ENCODE peak calls at places on chromosomes 12 and 14, in eight cellular contexts. Z is OCI-LY7, K is IMR-90, M is WERI-Rb-1, V is neural progenitor cell, L is heart right ventricle, Q is psoas muscle, E is thoracic aorta. I is an unnamed sample.

GRCh38 chr14:53044486-53044885 is 93.6 kb upstream of the FERMT2 start:
- DNase-seq in M (no peak), V (no peak), Z (no peak), L (no peak), Q (no peak), K (peak; percentile 91), E (no peak), I (no peak)

GRCh38 chr12:64273527-64274403 is 51.7 kb upstream of the KICS2 start:
- DNase-seq in V (peak; percentile 64), Q (no peak), L (no peak), E (no peak), Z (no peak), K (no peak), M (peak; percentile 55), I (no peak)

GRCh38 chr14:104749111-104749649 is 3.8 kb upstream of the SIVA1 start:
- DNase-seq in E (no peak), K (peak; percentile 58), L (peak; percentile 40), Q (peak; percentile 88), Z (peak; percentile 43), M (peak; percentile 72), V (peak; percentile 42), I (no peak)

GRCh38 chr12:131383291-131383690 is 327.6 kb upstream of the SFSWAP start:
- DNase-seq in K (no peak), L (no peak), Q (no peak), V (no peak), Z (no peak), M (no peak), E (no peak), I (peak; percentile 37)

GRCh38 chr12:109727039-109727723 is 13.6 kb downstream of the FAM222A start:
- DNase-seq in K (no peak), Q (peak; percentile 41), E (no peak), M (no peak), V (peak; percentile 77), Z (no peak), L (no peak), I (peak; percentile 41)

GRCh38 chr12:83805873-83806272 is 1106.7 kb downstream of the SLC6A15 start:
- DNase-seq in E (no peak), K (no peak), V (no peak), M (no peak), Q (no peak), L (no peak), Z (no peak), I (no peak)

GRCh38 chr14:101182476-101182875 is 279.0 kb upstream of the RTL1 start:
- DNase-seq in E (no peak), K (no peak), L (no peak), M (no peak), Z (no peak), Q (no peak), V (no peak), I (no peak)

GRCh38 chr14:100267990-100268389 is 29.0 kb downstream of the YY1 start:
- DNase-seq in Z (no peak), M (peak; percentile 67), E (no peak), V (no peak), K (no peak), Q (no peak), L (no peak), I (no peak)

GRCh38 chr12:92384571-92384970 is 238.9 kb upstream of the BTG1 start:
- DNase-seq in Q (no peak), L (no peak), M (no peak), K (no peak), Z (no peak), V (no peak), E (no peak), I (no peak)

GRCh38 chr12:92382383-92382878 is 236.8 kb upstream of the BTG1 start:
- DNase-seq in Z (no peak), E (no peak), Q (no peak), K (no peak), M (no peak), L (no peak), V (no peak), I (no peak)

GRCh38 chr12:92381856-92382255 is 236.2 kb upstream of the BTG1 start:
- DNase-seq in K (no peak), Q (no peak), E (no peak), M (no peak), L (no peak), Z (no peak), V (no peak), I (no peak)

GRCh38 chr12:92378682-92379479 is 233.2 kb upstream of the BTG1 start:
- DNase-seq in L (no peak), E (no peak), K (no peak), Z (no peak), Q (no peak), V (no peak), M (no peak), I (no peak)
- H3K27ac ChIP-seq in L (no peak overlapping the region), E (no peak overlapping the region), K (no peak overlapping the region), Z (no peak overlapping the region), Q (no peak overlapping the region), V (no peak overlapping the region), M (no peak overlapping the region), I (no peak overlapping the region)

DNA sequence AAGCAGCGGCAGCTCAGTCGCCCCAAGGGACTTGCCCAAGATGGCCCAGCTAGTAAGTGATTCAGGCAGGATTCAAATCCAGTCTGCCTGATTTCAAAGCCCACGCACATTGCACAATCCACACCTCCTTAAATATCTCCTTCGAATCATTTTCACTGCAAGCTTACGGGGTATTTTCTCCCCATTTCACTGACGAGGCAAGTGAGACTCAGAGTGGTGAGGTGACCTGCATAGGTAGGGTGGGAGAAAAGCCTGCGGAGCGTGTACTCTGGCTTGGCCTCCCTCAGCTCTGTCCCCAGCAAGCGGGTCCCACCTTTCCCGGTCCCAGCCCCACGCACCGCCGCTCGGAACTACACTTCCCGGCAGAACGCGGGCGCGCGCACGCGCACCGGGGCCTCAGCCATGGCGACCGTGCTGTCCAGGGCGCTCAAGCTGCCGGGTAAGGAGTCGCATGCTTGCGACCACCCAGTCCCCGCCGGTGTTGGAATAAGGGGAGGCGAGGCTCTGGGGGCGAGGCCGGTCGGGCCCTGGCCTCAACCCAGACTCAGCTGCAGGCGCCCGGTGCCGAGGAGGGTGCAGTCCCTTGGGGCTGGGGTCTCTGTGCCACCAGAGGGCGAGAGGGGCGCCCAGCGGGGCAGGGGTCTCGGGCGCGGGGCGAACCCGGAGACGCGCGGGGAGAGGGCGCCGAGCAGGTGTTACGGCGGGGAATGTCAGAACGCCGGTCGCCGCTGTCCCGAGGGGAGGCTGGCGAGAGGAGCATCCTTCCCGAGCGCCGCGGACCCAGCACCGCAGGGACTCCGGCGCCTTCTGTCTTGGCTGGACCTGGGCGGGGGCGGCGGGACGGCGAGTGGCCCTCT is at the start of gene FAM234B:
- DNase-seq in Z (peak; percentile 71), V (peak; percentile 91), K (peak; percentile 62), Q (peak; percentile 90), M (peak; percentile 90), L (peak; percentile 88), E (peak; percentile 35), I (peak; percentile 87)
- TF ChIP-seq CTCF in Z (peak; percentile 39), V (peak; percentile 52), K (no peak), Q (peak; percentile 15), M (peak; percentile 30), L (peak; percentile 39), E (no peak), I (peak; percentile 15)

DNA sequence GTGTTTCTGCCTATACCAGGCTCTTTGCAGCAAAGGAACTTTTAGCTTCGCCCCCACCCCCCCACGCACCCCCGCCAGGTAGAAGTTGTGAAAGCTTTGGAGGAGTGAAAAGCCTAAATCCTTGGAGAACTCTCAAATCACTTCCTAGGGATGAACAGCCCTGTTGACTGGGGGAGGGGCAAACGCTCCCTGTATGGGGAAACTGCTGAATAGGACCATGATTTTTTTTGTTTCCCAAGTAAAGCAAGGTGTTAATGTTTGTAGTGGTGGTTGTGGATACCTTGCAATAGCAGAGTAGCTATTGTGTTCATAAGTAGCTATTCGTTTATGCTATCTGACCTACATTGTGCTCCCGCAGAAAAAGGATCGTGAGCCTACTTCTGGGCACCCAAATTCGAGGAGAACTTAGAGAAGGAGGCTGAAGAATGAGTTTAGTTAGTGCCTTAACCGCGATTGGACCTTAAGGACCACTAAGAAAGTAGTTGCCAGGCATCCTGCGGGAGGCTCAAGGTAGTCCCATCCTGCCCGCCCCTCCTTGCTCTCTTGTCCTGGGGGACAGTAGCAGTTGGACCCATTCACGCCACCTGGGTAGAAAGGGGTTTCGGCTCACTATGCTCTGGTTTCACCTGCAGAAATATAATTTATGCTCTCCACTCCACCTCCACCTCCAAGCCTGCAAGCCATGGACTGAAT is 901 bp upstream of the NFKBIA start:
- DNase-seq in K (no peak), M (peak; percentile 48), Q (peak; percentile 57), L (no peak), Z (no peak), E (no peak), V (peak; percentile 20), I (peak; percentile 66)
- H3K27ac ChIP-seq in K (peak overlapping the region; percentile 90), M (peak overlapping the region; percentile 98), Q (peak overlapping the region; percentile 100), L (peak overlapping the region; percentile 100), Z (peak overlapping the region; percentile 79), E (peak overlapping the region; percentile 98), V (peak overlapping the region; percentile 79), I (peak overlapping the region; percentile 100)

GRCh38 chr12:43807361-43807760 is 1.2 kb upstream of the TWF1 start:
- DNase-seq in Q (no peak), Z (no peak), K (no peak), L (no peak), V (no peak), M (no peak), E (no peak), I (no peak)

GRCh38 chr12:43805149-43805856 is 814 bp downstream of the TWF1 start:
- DNase-seq in M (no peak), E (no peak), K (no peak), L (no peak), V (peak; percentile 13), Q (no peak), Z (peak; percentile 42), I (no peak)

GRCh38 chr12:43806737-43807072 is 588 bp upstream of the TWF1 start:
- DNase-seq in V (no peak), L (no peak), K (no peak), E (no peak), Q (no peak), M (no peak), Z (peak; percentile 29), I (no peak)

GRCh38 chr12:43812042-43812441 is 5.9 kb upstream of the TWF1 start:
- DNase-seq in L (no peak), Z (no peak), M (no peak), E (no peak), K (no peak), Q (no peak), V (no peak), I (no peak)

GRCh38 chr12:43805857-43806736 is at the start of gene TWF1:
- DNase-seq in L (peak; percentile 91), Z (peak; percentile 81), E (peak; percentile 30), K (peak; percentile 70), V (peak; percentile 93), Q (peak; percentile 93), M (peak; percentile 81), I (peak; percentile 92)
- TF ChIP-seq CTCF in L (peak; percentile 48), Z (no peak), E (peak; percentile 41), K (peak; percentile 30), V (peak; percentile 37), Q (no peak), M (peak; percentile 36), I (peak; percentile 5)

GRCh38 chr14:65320661-65321308 is 91.7 kb upstream of the FUT8 start:
- DNase-seq in V (no peak), Z (peak; percentile 61), K (no peak), L (no peak), Q (no peak), M (no peak), E (no peak), I (no peak)
- H3K27ac ChIP-seq in V (no peak overlapping the region), Z (peak overlapping the region; percentile 96), K (no peak overlapping the region), L (no peak overlapping the region), Q (no peak overlapping the region), M (no peak overlapping the region), E (no peak overlapping the region), I (no peak overlapping the region)

GRCh38 chr12:91109148-91109564 is 2.1 kb downstream of the LUM start:
- DNase-seq in M (peak; percentile 46), Q (peak; percentile 76), V (peak; percentile 77), L (peak; percentile 75), E (no peak), K (peak; percentile 80), Z (peak; percentile 54), I (peak; percentile 71)
- TF ChIP-seq CTCF in M (peak; percentile 40), Q (peak; percentile 40), V (peak; percentile 95), L (peak; percentile 81), E (peak; percentile 46), K (peak; percentile 57), Z (peak; percentile 91), I (peak; percentile 67)